ENCODE peak calls at places on chromosomes 13 and 19, in five cellular contexts. M, H, V, K and O are unnamed samples.

GRCh38 chr19:48718711-48719231 is 754 bp downstream of the MAMSTR start:
- DNase-seq in K (peak; percentile 69), M (no peak), V (no peak), H (no peak), O (no peak)

GRCh38 chr19:35031072-35031881 is 1.0 kb downstream of the SCN1B start:
- DNase-seq in H (peak; percentile 76), M (peak; percentile 11), K (peak; percentile 87), V (peak; percentile 54), O (peak; percentile 21)

GRCh38 chr13:111855016-111855590 is 211.8 kb upstream of the SOX1 start:
- DNase-seq in V (no peak), H (no peak), M (no peak), K (no peak), O (no peak)

GRCh38 chr13:113167575-113167974 is 9.1 kb downstream of the PROZ start:
- DNase-seq in M (no peak), V (no peak), K (no peak), H (no peak), O (no peak)

GRCh38 chr13:49615844-49616687 is 12.2 kb upstream of the ARL11 start:
- DNase-seq in H (no peak), M (no peak), V (no peak), K (no peak), O (no peak)

GRCh38 chr19:13104848-13105646 is 2.4 kb upstream of the LYL1 start:
- DNase-seq in H (no peak), K (no peak), V (no peak), M (no peak), O (no peak)

GRCh38 chr19:18251587-18252369 is 22.5 kb downstream of the IQCN start:
- DNase-seq in V (peak; percentile 69), K (peak; percentile 81), M (peak; percentile 57), H (peak; percentile 78), O (peak; percentile 46)

GRCh38 chr19:45812297-45812696 is 2.8 kb downstream of the RSPH6A start:
- DNase-seq in K (no peak), V (no peak), M (no peak), H (no peak), O (no peak)

GRCh38 chr13:37457594-37457993 is 141.0 kb downstream of the POSTN start:
- DNase-seq in M (no peak), K (no peak), V (no peak), H (no peak), O (no peak)
- H3K27me3 ChIP-seq in M (no peaks in the 10 kb centered on the region), K (no peaks in the 10 kb centered on the region), V (no peaks in the 10 kb centered on the region), H (no peaks in the 10 kb centered on the region), O (no peaks in the 10 kb centered on the region)

GRCh38 chr19:15123900-15124299 is 16.7 kb downstream of the SYDE1 start:
- DNase-seq in M (no peak), K (peak; percentile 73), V (peak; percentile 85), H (no peak), O (peak; percentile 89)
- H3K4me3 ChIP-seq in M (no peak overlapping the region), K (no peak overlapping the region), V (peak overlapping the region; percentile 75), H (peak overlapping the region; percentile 58), O (peak overlapping the region; percentile 73)

DNA sequence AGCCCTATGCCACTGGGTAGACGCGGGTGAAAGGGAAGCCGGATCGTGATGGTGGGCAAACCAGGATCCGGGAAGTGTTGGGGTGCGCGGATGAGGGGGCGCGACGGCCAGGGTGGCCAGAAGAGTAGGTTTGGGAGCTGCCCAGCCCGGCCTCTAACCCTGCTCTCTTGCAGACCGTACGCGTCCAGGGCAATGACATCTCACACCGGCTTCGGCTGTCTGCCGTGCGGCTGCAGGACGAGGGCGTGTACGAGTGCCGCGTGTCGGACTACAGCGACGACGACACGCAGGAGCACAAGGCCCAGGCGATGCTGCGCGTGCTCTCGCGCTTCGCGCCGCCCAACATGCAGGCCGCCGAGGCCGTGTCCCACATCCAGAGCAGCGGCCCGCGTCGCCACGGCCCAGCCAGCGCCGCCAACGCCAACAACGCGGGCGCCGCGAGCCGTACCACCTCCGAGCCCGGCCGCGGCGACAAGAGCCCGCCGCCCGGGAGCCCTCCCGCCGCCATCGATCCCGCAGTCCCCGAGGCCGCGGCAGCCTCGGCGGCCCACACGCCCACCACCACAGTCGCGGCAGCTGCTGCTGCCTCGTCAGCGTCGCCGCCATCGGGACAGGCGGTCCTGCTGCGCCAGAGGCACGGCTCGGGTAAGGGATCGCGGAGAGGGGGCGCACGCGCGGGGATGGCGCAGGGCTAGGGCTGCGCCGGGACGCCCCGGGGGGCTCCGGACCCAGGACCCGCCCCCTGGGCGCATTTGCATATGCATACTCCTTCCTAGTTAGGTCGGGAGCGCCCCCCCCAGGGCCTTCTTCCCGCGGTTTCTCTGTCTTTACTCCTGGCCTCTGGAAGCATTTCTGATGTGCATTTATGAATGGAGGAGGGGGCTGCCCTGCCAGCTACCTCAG is 4.1 kb downstream of the VSTM2B start:
- DNase-seq in V (no peak), K (no peak), M (no peak), H (peak; percentile 80), O (no peak)
- H3K27me3 ChIP-seq in V (peaks cover 99% of the 10 kb centered on the region), K (peaks cover 90% of the 10 kb centered on the region), M (peaks cover 51% of the 10 kb centered on the region), H (peaks cover 73% of the 10 kb centered on the region), O (peaks cover 55% of the 10 kb centered on the region)

DNA sequence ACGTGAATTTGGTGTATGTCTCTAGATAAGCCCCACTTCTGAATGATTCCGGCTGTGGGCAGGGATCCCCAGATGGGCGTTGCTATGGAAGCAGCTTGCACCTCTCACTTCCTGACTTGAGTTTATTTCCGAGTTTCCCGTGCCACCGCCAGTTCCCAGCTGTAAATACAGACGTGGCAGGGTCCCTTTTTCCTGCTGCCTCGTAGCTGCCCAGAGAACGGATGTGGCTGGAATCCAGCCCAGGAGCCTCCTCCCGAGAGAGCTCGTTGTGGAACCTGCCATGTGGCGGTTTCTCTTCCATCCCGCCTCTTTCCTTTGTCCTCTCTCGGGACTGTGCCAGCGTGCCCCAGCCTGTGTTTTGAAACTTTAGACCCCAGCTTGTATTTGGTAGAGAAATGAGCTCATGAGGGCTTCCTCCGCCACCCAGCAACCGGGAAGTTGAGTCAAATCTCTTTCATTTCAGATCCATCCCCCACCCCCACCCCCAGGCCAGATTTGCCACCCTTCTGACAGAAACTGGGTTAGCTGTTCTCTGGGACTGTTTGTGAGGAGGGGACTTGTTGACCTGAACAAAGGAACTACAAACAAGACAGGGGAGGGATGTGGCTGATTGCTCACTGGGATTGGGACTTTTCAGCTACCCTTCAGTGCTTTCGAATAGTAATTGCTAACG is 96.6 kb downstream of the SIPA1L3 start:
- DNase-seq in K (peak; percentile 80), V (peak; percentile 68), H (peak; percentile 85), M (peak; percentile 87), O (peak; percentile 95)
- H3K4me3 ChIP-seq in K (peak overlapping the region; percentile 55), V (peak overlapping the region; percentile 62), H (peak overlapping the region; percentile 47), M (peak overlapping the region; percentile 24), O (peak overlapping the region; percentile 48)